ENCODE peak calls at places on chromosomes 4 and X, in six cellular contexts. H, W, U, D, B and I are unnamed samples.

GRCh38 chrX:87526281-87526680 is 8.7 kb downstream of the KLHL4 start:
- DNase-seq in H (no peak), W (no peak), U (no peak), D (no peak), B (no peak), I (no peak)

GRCh38 chr4:185278716-185279115 is 69.3 kb downstream of the SNX25 start:
- DNase-seq in H (no peak), W (no peak), U (no peak), D (no peak), B (no peak), I (no peak)

GRCh38 chr4:80678413-80678812 is 342.9 kb downstream of the CFAP299 start:
- DNase-seq in H (no peak), W (no peak), U (no peak), D (no peak), B (no peak), I (no peak)

GRCh38 chrX:102976793-102977495 is 39.9 kb downstream of the RAB40AL start:
- DNase-seq in H (no peak), W (no peak), U (no peak), D (no peak), B (peak), I (no peak)

GRCh38 chr4:122776916-122777315 is 44.4 kb downstream of the BBS12 start:
- DNase-seq in H (no peak), W (no peak), U (no peak), D (peak), B (no peak), I (no peak)

GRCh38 chr4:53963786-53964185 is 100.6 kb downstream of the CHIC2 start:
- DNase-seq in H (no peak), W (no peak), U (no peak), D (no peak), B (no peak), I (no peak)

GRCh38 chrX:101208152-101208905 is 11.3 kb upstream of the DRP2 start:
- DNase-seq in H (no peak), W (no peak), U (peak), D (peak), B (no peak), I (no peak)

GRCh38 chr4:54902261-54902660 is 223.1 kb downstream of the KDR start:
- DNase-seq in H (no peak), W (no peak), U (no peak), D (peak), B (peak), I (peak)

GRCh38 chrX:52082578-52082977 is 13.6 kb upstream of the MAGED4B start:
- DNase-seq in H (no peak), W (no peak), U (no peak), D (peak), B (peak), I (no peak)

GRCh38 chr4:153207561-153207960 is 3.3 kb downstream of the TRIM2 start:
- DNase-seq in H (peak), W (no peak), U (no peak), D (peak), B (no peak), I (peak)

GRCh38 chrX:50111762-50112161 is 89.0 kb downstream of the AKAP4 start:
- DNase-seq in H (no peak), W (no peak), U (no peak), D (peak), B (no peak), I (no peak)

GRCh38 chr4:54566608-54567007 is 91.1 kb upstream of the KIT start:
- DNase-seq in H (no peak), W (no peak), U (no peak), D (no peak), B (no peak), I (no peak)

GRCh38 chr4:22237155-22237751 is 278.6 kb downstream of the ADGRA3 start:
- DNase-seq in H (no peak), W (peak), U (peak), D (no peak), B (peak), I (peak)

GRCh38 chr4:83255584-83255983 is 29.0 kb downstream of the COQ2 start:
- DNase-seq in H (no peak), W (no peak), U (no peak), D (peak), B (peak), I (no peak)

GRCh38 chr4:106201373-106201772 is 114.6 kb downstream of the TBCK start:
- DNase-seq in H (no peak), W (no peak), U (no peak), D (peak), B (peak), I (peak)

GRCh38 chrX:129808829-129809745 is 29.3 kb downstream of the SASH3 start:
- DNase-seq in H (no peak), W (no peak), U (no peak), D (peak), B (no peak), I (no peak)

GRCh38 chr4:174357321-174357720 is 73.6 kb downstream of the CEP44 start:
- DNase-seq in H (no peak), W (no peak), U (no peak), D (no peak), B (no peak), I (no peak)